ENCODE peak calls at places on chromosome 11, in four cellular contexts. S is tibial nerve, F is mucosa of descending colon, D is heart left ventricle. X is an unnamed sample.

GRCh38 chr11:1772270-1773130 is 8.8 kb upstream of the CTSD start:
- DNase-seq in S (no peak), D (no peak), F (peak), X (peak)

GRCh38 chr11:12402027-12402426 is 24.7 kb downstream of the PARVA start:
- DNase-seq in D (no peak), S (no peak), F (no peak), X (no peak)

GRCh38 chr11:78938036-78938435 is 363.4 kb upstream of the NARS2 start:
- DNase-seq in S (no peak), D (no peak), F (no peak), X (no peak)

GRCh38 chr11:120717042-120717441 is 205.5 kb downstream of the GRIK4 start:
- DNase-seq in F (no peak), S (no peak), D (no peak), X (no peak)

GRCh38 chr11:26137651-26138050 is 194.3 kb upstream of the ANO3 start:
- DNase-seq in D (no peak), F (no peak), S (no peak), X (no peak)

GRCh38 chr11:15594607-15595006 is 479.9 kb downstream of the INSC start:
- DNase-seq in S (no peak), D (no peak), F (no peak), X (no peak)

GRCh38 chr11:13168281-13168680 is 109.3 kb upstream of the BMAL1 start:
- DNase-seq in F (no peak), D (no peak), S (no peak), X (no peak)

GRCh38 chr11:108819957-108820356 is 155.1 kb downstream of the DDX10 start:
- DNase-seq in F (no peak), S (no peak), D (no peak), X (no peak)

GRCh38 chr11:27213232-27213660 is 149.8 kb downstream of the CCDC34 start:
- DNase-seq in F (no peak), D (no peak), S (no peak), X (peak)

GRCh38 chr11:19225599-19225998 is 15.1 kb downstream of the E2F8 start:
- DNase-seq in S (no peak), D (no peak), F (no peak), X (no peak)

GRCh38 chr11:122198291-122198983 is 82.4 kb upstream of the BLID start:
- DNase-seq in F (no peak), S (no peak), D (no peak), X (no peak)

GRCh38 chr11:4769838-4770237 is at the start of gene OR51F1:
- DNase-seq in D (no peak), F (no peak), S (no peak), X (no peak)

GRCh38 chr11:67664696-67665536 is 9.5 kb downstream of the ALDH3B2 start:
- DNase-seq in S (no peak), D (no peak), F (no peak), X (no peak)

GRCh38 chr11:79121351-79121750 is 319.5 kb downstream of the TENM4 start:
- DNase-seq in F (no peak), S (no peak), D (no peak), X (no peak)

GRCh38 chr11:12087075-12087775 is 23.2 kb upstream of the MICAL2 start:
- DNase-seq in F (peak), S (no peak), D (no peak), X (peak)

GRCh38 chr11:124518900-124519541 is 24.4 kb downstream of the OR8B12 start:
- DNase-seq in F (no peak), S (no peak), D (no peak), X (no peak)

GRCh38 chr11:92916299-92916698 is 53.2 kb upstream of the MTNR1B start:
- DNase-seq in D (no peak), F (no peak), S (no peak), X (no peak)

GRCh38 chr11:47508595-47509555 is 44.1 kb downstream of the CELF1 start:
- DNase-seq in D (no peak), F (peak), S (no peak), X (no peak)

GRCh38 chr11:35525501-35526175 is at the start of gene PAMR1:
- DNase-seq in D (peak), S (peak), F (peak), X (peak)

GRCh38 chr11:122095950-122096942 is 19.8 kb downstream of the BLID start:
- DNase-seq in F (no peak), D (no peak), S (no peak), X (peak)

GRCh38 chr11:81585534-81585933 is 1148.1 kb downstream of the FAM181B start:
- DNase-seq in S (no peak), F (no peak), D (no peak), X (no peak)

GRCh38 chr11:71936825-71937224 is 8.0 kb downstream of the RNF121 start:
- DNase-seq in F (no peak), D (no peak), S (no peak), X (peak)

GRCh38 chr11:12126352-12127019 is 16.1 kb downstream of the MICAL2 start:
- DNase-seq in F (no peak), D (no peak), S (no peak), X (peak)

GRCh38 chr11:120527111-120527748 is 15.7 kb downstream of the GRIK4 start:
- DNase-seq in S (no peak), D (no peak), F (no peak), X (no peak)

GRCh38 chr11:122673706-122674105 is 18.2 kb downstream of the UBASH3B start:
- DNase-seq in D (no peak), S (no peak), F (no peak), X (no peak)

GRCh38 chr11:17526931-17527660 is 17.1 kb downstream of the USH1C start:
- DNase-seq in D (no peak), S (no peak), F (no peak), X (no peak)

GRCh38 chr11:92796744-92797143 is 172.7 kb upstream of the MTNR1B start:
- DNase-seq in F (no peak), D (no peak), S (no peak), X (no peak)

GRCh38 chr11:129018991-129019390 is 76.3 kb upstream of the TP53AIP1 start:
- DNase-seq in F (peak), D (no peak), S (no peak), X (no peak)

GRCh38 chr11:2685051-2685450 is 14.7 kb downstream of the KCNQ1OT1 start:
- DNase-seq in D (no peak), F (no peak), S (no peak), X (no peak)

GRCh38 chr11:74592441-74593362 is at the start of gene POLD3:
- DNase-seq in D (peak), S (peak), F (peak), X (peak)
- TF ChIP-seq CTCF in D (no peak), S (no peak), F (no peak), X (no peak)

DNA sequence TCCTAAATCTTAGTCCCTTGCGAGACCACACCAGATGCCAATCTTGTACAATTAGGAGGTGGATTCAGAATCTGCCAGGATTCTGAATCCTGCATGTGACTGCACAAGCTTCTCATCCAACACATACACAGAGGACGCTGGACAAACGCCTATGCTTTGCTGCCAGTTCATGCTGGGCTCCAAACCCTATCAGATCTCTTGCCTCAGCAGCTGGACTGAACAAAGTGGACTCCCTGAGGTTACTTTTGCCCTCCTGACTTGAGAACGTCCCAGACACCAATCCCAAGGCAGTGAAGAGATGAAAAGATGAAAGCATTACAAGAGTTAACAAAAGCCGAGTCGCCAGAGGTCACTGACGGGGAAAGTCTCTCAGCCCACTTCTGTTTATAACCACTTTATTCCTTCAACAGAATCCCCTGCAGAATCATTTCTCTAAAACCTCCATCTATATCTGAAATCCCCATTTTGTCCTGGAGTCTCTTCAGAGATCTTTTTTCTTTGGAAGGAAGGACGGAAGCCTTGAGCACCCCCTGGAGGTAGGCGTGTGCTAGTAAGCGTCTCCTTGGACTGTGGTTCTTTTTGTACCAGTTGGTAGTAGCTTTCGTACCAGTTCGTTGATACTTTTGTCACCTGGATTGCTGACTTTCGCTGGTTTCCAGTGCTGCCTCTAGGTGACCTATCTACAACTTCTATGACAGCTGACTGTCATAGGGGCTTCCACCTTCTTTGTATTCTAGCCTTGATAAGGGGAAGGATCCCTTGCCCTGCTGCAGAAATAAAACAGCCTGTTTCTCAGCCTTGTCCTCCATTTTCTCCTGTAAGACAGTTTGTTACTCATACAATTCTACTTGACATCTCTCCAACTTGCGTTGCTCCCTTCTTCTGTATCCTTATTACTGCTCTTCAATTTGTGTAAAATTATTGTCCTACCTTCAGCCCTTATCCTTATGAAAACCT is 26.1 kb upstream of the EED start:
- DNase-seq in D (peak), F (peak), S (peak), X (peak)
- H3K4me3 ChIP-seq in D (peak), F (no peak), S (peak), X (peak)

GRCh38 chr11:111926505-111927391 is 8.0 kb downstream of the C11orf52 start:
- DNase-seq in D (peak), S (peak), F (peak), X (peak)
- TF ChIP-seq CTCF in D (no peak), S (no peak), F (no peak), X (peak)

GRCh38 chr11:76797341-76798201 is 14.4 kb downstream of the TSKU start:
- DNase-seq in D (no peak), S (no peak), F (no peak), X (no peak)

GRCh38 chr11:76798656-76799055 is 15.5 kb downstream of the TSKU start:
- DNase-seq in F (no peak), D (no peak), S (no peak), X (no peak)

GRCh38 chr11:76800466-76801200 is 17.5 kb downstream of the TSKU start:
- DNase-seq in S (no peak), D (no peak), F (no peak), X (no peak)

GRCh38 chr11:76798202-76798581 is 15.0 kb downstream of the TSKU start:
- DNase-seq in F (no peak), D (no peak), S (no peak), X (no peak)

DNA sequence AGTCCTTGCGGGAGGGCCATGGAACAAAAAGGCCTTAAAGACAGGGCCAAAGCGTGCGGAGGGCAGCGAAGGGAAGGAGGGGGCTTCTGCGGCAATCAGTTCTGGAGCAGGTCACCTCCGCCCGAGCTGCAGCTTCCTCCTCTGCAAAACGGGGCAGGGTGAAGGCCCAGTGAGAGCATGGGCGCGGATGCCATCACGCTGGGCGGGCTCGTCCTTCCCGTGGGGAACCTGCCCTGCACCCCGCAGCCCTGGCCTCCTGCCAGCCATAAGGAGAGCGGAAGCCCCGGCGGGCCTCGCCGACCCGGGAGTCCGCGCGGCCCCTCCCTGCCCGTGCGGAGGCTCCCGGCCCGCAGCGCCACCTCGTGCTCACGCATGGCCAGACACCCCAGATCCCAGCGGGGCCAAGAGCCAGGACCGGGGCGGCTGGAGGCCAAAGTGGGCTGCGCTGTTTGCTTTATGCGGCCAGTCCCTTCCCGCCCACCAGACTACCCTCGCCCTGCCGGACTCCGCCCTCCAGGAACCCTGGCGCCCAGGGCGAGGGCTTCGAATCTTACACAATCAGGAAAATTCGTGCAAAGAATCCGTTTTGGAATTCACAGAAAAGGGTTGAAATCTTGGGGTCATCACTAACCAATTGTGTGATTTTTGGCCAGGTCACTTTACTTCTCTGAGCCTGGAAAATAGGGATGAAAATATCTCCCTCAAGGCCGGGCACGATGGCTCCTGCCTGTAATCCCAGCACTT is 16.1 kb downstream of the TSKU start:
- DNase-seq in S (peak), D (peak), F (peak), X (peak)
- H3K4me3 ChIP-seq in S (peak), D (peak), F (no peak), X (peak)

X was measured in fibroblast of villous mesenchyme.